ENCODE peak calls at places on chromosomes 11 and 22, in five cellular contexts. One of them, this sample, is unnamed.

GRCh38 chr11:19453893-19454292 is 213.1 kb upstream of the E2F8 start:
- DNase-seq in heart right ventricle: no peak
- DNase-seq in lower lobe of right lung: no peak
- DNase-seq in GM06990: no peak
- DNase-seq in epithelial cell of esophagus: peak
- DNase-seq in this sample: no peak

GRCh38 chr11:112019066-112019465 is 6.1 kb upstream of the DLAT start:
- DNase-seq in heart right ventricle: no peak
- DNase-seq in lower lobe of right lung: no peak
- DNase-seq in GM06990: no peak
- DNase-seq in epithelial cell of esophagus: no peak
- DNase-seq in this sample: no peak

GRCh38 chr11:11313426-11313825 is 39.6 kb downstream of the CSNK2A3 start:
- DNase-seq in heart right ventricle: no peak
- DNase-seq in lower lobe of right lung: peak
- DNase-seq in GM06990: no peak
- DNase-seq in epithelial cell of esophagus: peak
- DNase-seq in this sample: no peak

GRCh38 chr11:44096360-44097188 is 1.1 kb downstream of the EXT2 start:
- DNase-seq in heart right ventricle: no peak
- DNase-seq in lower lobe of right lung: no peak
- DNase-seq in GM06990: no peak
- DNase-seq in epithelial cell of esophagus: peak
- DNase-seq in this sample: no peak

GRCh38 chr22:47260551-47260950 is 498.1 kb downstream of the TBC1D22A start:
- DNase-seq in heart right ventricle: no peak
- DNase-seq in lower lobe of right lung: no peak
- DNase-seq in GM06990: no peak
- DNase-seq in epithelial cell of esophagus: no peak
- DNase-seq in this sample: no peak

GRCh38 chr22:29136715-29137700 is 64.2 kb downstream of the KREMEN1 start:
- DNase-seq in heart right ventricle: no peak
- DNase-seq in lower lobe of right lung: no peak
- DNase-seq in GM06990: no peak
- DNase-seq in epithelial cell of esophagus: no peak
- DNase-seq in this sample: no peak

GRCh38 chr11:25737071-25737675 is 594.8 kb upstream of the ANO3 start:
- DNase-seq in heart right ventricle: no peak
- DNase-seq in lower lobe of right lung: no peak
- DNase-seq in GM06990: no peak
- DNase-seq in epithelial cell of esophagus: no peak
- DNase-seq in this sample: no peak

GRCh38 chr11:95917188-95918036 is 6.5 kb downstream of the MTMR2 start:
- DNase-seq in heart right ventricle: peak
- DNase-seq in lower lobe of right lung: no peak
- DNase-seq in GM06990: no peak
- DNase-seq in epithelial cell of esophagus: peak
- DNase-seq in this sample: no peak

GRCh38 chr11:8810331-8811301 is 100.4 kb upstream of the AKIP1 start:
- DNase-seq in heart right ventricle: peak
- DNase-seq in lower lobe of right lung: peak
- DNase-seq in GM06990: peak
- DNase-seq in epithelial cell of esophagus: peak
- DNase-seq in this sample: peak

GRCh38 chr11:94767701-94768601 is at the start of gene AMOTL1:
- DNase-seq in heart right ventricle: peak
- DNase-seq in lower lobe of right lung: peak
- DNase-seq in GM06990: peak
- DNase-seq in epithelial cell of esophagus: peak
- DNase-seq in this sample: peak

GRCh38 chr11:62540804-62541671 is 5.6 kb downstream of the AHNAK start:
- DNase-seq in heart right ventricle: peak
- DNase-seq in lower lobe of right lung: no peak
- DNase-seq in GM06990: peak
- DNase-seq in epithelial cell of esophagus: no peak
- DNase-seq in this sample: no peak

GRCh38 chr11:95877288-95877687 is 46.6 kb downstream of the MTMR2 start:
- DNase-seq in heart right ventricle: no peak
- DNase-seq in lower lobe of right lung: no peak
- DNase-seq in GM06990: no peak
- DNase-seq in epithelial cell of esophagus: peak
- DNase-seq in this sample: no peak

GRCh38 chr11:62921201-62921572 is at the start of gene CHRM1:
- DNase-seq in heart right ventricle: no peak
- DNase-seq in lower lobe of right lung: no peak
- DNase-seq in GM06990: no peak
- DNase-seq in epithelial cell of esophagus: no peak
- DNase-seq in this sample: no peak

GRCh38 chr11:79694368-79694767 is 253.5 kb upstream of the TENM4 start:
- DNase-seq in heart right ventricle: no peak
- DNase-seq in lower lobe of right lung: no peak
- DNase-seq in GM06990: no peak
- DNase-seq in epithelial cell of esophagus: peak
- DNase-seq in this sample: no peak

GRCh38 chr11:128235446-128235845 is 351.9 kb downstream of the ETS1 start:
- DNase-seq in heart right ventricle: no peak
- DNase-seq in lower lobe of right lung: no peak
- DNase-seq in GM06990: no peak
- DNase-seq in epithelial cell of esophagus: no peak
- DNase-seq in this sample: no peak

GRCh38 chr11:30128269-30128932 is 102.4 kb upstream of the FSHB start:
- DNase-seq in heart right ventricle: peak
- DNase-seq in lower lobe of right lung: no peak
- DNase-seq in GM06990: no peak
- DNase-seq in epithelial cell of esophagus: peak
- DNase-seq in this sample: peak

GRCh38 chr11:20671856-20672546 is 2.6 kb downstream of the NELL1 start:
- DNase-seq in heart right ventricle: no peak
- DNase-seq in lower lobe of right lung: no peak
- DNase-seq in GM06990: no peak
- DNase-seq in epithelial cell of esophagus: peak
- DNase-seq in this sample: no peak

GRCh38 chr11:47858169-47858543 is 10.0 kb upstream of the NUP160 start:
- DNase-seq in heart right ventricle: no peak
- DNase-seq in lower lobe of right lung: no peak
- DNase-seq in GM06990: no peak
- DNase-seq in epithelial cell of esophagus: peak
- DNase-seq in this sample: no peak

GRCh38 chr11:65425105-65425970 is 2.7 kb downstream of the NEAT1 start:
- DNase-seq in heart right ventricle: peak
- DNase-seq in lower lobe of right lung: peak
- DNase-seq in GM06990: peak
- DNase-seq in epithelial cell of esophagus: peak
- DNase-seq in this sample: no peak

GRCh38 chr11:58880166-58880565 is 35.7 kb upstream of the GLYATL2 start:
- DNase-seq in heart right ventricle: no peak
- DNase-seq in lower lobe of right lung: no peak
- DNase-seq in GM06990: no peak
- DNase-seq in epithelial cell of esophagus: no peak
- DNase-seq in this sample: no peak

GRCh38 chr22:20420157-20420842 is 17.3 kb downstream of the SCARF2 start:
- DNase-seq in heart right ventricle: no peak
- DNase-seq in lower lobe of right lung: peak
- DNase-seq in GM06990: no peak
- DNase-seq in epithelial cell of esophagus: no peak
- DNase-seq in this sample: no peak

GRCh38 chr22:44569516-44569915 is 71.5 kb upstream of the RTL6 start:
- DNase-seq in heart right ventricle: no peak
- DNase-seq in lower lobe of right lung: peak
- DNase-seq in GM06990: no peak
- DNase-seq in epithelial cell of esophagus: no peak
- DNase-seq in this sample: no peak

GRCh38 chr11:69295079-69295994 is 1.4 kb downstream of the MYEOV start:
- DNase-seq in heart right ventricle: no peak
- DNase-seq in lower lobe of right lung: peak
- DNase-seq in GM06990: no peak
- DNase-seq in epithelial cell of esophagus: no peak
- DNase-seq in this sample: no peak

GRCh38 chr11:20621679-20622078 is 22.3 kb downstream of the SLC6A5 start:
- DNase-seq in heart right ventricle: no peak
- DNase-seq in lower lobe of right lung: no peak
- DNase-seq in GM06990: no peak
- DNase-seq in epithelial cell of esophagus: no peak
- DNase-seq in this sample: no peak

DNA sequence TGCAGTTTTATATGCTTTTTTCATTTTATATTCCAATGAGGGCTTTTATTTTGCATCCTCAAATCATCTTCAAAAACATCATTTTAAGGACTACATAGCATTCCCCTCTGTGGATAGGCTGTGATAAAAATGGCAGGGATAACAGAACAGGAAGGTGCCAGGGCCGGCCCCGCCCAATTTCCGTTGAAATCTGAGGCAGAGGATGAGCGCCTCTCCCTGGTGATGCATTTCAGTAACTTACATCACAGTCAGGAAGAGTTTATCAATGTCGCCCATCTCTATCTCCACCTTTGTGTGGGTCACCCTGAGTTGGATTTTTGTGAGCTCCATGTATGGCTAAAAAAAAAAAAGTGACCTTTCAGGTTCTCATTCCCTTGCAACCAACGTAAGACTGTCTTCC is 201.6 kb downstream of the DSCAML1 start:
- DNase-seq in heart right ventricle: no peak
- DNase-seq in lower lobe of right lung: no peak
- DNase-seq in GM06990: no peak
- DNase-seq in epithelial cell of esophagus: no peak
- DNase-seq in this sample: no peak
- TF ChIP-seq CTCF in heart right ventricle: no peak
- TF ChIP-seq CTCF in lower lobe of right lung: no peak
- TF ChIP-seq CTCF in GM06990: no peak
- TF ChIP-seq CTCF in epithelial cell of esophagus: no peak
- TF ChIP-seq CTCF in this sample: no peak

GRCh38 chr22:32799516-32799915 is 2.0 kb upstream of the TIMP3 start:
- DNase-seq in heart right ventricle: no peak
- DNase-seq in lower lobe of right lung: no peak
- DNase-seq in GM06990: no peak
- DNase-seq in epithelial cell of esophagus: no peak
- DNase-seq in this sample: no peak

GRCh38 chr22:32795214-32795596 is 6.3 kb upstream of the TIMP3 start:
- DNase-seq in heart right ventricle: no peak
- DNase-seq in lower lobe of right lung: no peak
- DNase-seq in GM06990: no peak
- DNase-seq in epithelial cell of esophagus: no peak
- DNase-seq in this sample: no peak

GRCh38 chr22:32800158-32800557 is 1.3 kb upstream of the TIMP3 start:
- DNase-seq in heart right ventricle: no peak
- DNase-seq in lower lobe of right lung: no peak
- DNase-seq in GM06990: no peak
- DNase-seq in epithelial cell of esophagus: no peak
- DNase-seq in this sample: no peak

GRCh38 chr22:32794449-32795213 is 6.9 kb upstream of the TIMP3 start:
- DNase-seq in heart right ventricle: no peak
- DNase-seq in lower lobe of right lung: no peak
- DNase-seq in GM06990: no peak
- DNase-seq in epithelial cell of esophagus: no peak
- DNase-seq in this sample: no peak

GRCh38 chr22:32796865-32797573 is 4.5 kb upstream of the TIMP3 start:
- DNase-seq in heart right ventricle: peak
- DNase-seq in lower lobe of right lung: peak
- DNase-seq in GM06990: peak
- DNase-seq in epithelial cell of esophagus: peak
- DNase-seq in this sample: peak
- TF ChIP-seq CTCF in heart right ventricle: peak
- TF ChIP-seq CTCF in lower lobe of right lung: peak
- TF ChIP-seq CTCF in GM06990: peak
- TF ChIP-seq CTCF in epithelial cell of esophagus: peak
- TF ChIP-seq CTCF in this sample: peak

DNA sequence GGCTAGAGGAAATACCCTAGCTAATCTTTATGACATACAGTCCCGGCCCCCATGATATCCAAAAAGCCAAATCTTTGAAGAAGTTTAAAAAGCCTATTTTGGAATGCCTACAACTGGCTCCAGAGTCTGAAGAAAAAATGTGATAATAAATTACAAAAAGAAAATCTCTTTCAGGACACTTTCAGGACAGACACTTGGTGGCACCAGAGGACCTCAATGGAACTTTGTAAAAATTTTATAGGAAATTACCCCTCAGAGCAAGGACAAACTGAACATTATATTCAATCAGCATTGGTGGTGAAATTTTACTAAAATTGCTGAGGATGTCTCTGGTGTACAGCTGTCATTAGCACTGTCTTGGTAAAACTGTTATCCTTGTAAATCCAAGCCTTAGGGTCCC is 81.0 kb downstream of the CCDC73 start:
- DNase-seq in heart right ventricle: no peak
- DNase-seq in lower lobe of right lung: no peak
- DNase-seq in GM06990: no peak
- DNase-seq in epithelial cell of esophagus: peak
- DNase-seq in this sample: no peak
- TF ChIP-seq CTCF in heart right ventricle: no peak
- TF ChIP-seq CTCF in lower lobe of right lung: peak
- TF ChIP-seq CTCF in GM06990: peak
- TF ChIP-seq CTCF in epithelial cell of esophagus: peak
- TF ChIP-seq CTCF in this sample: peak

GRCh38 chr11:78417175-78417887 is at the start of gene GAB2:
- DNase-seq in heart right ventricle: no peak
- DNase-seq in lower lobe of right lung: peak
- DNase-seq in GM06990: no peak
- DNase-seq in epithelial cell of esophagus: peak
- DNase-seq in this sample: no peak

GRCh38 chr11:78416285-78417174 is 1.1 kb downstream of the GAB2 start:
- DNase-seq in heart right ventricle: peak
- DNase-seq in lower lobe of right lung: peak
- DNase-seq in GM06990: peak
- DNase-seq in epithelial cell of esophagus: peak
- DNase-seq in this sample: peak

GRCh38 chr11:78418584-78419211 is 1.1 kb upstream of the GAB2 start:
- DNase-seq in heart right ventricle: no peak
- DNase-seq in lower lobe of right lung: no peak
- DNase-seq in GM06990: no peak
- DNase-seq in epithelial cell of esophagus: no peak
- DNase-seq in this sample: no peak

GRCh38 chr11:78419327-78419726 is 1.7 kb upstream of the GAB2 start:
- DNase-seq in heart right ventricle: peak
- DNase-seq in lower lobe of right lung: peak
- DNase-seq in GM06990: no peak
- DNase-seq in epithelial cell of esophagus: peak
- DNase-seq in this sample: no peak

DNA sequence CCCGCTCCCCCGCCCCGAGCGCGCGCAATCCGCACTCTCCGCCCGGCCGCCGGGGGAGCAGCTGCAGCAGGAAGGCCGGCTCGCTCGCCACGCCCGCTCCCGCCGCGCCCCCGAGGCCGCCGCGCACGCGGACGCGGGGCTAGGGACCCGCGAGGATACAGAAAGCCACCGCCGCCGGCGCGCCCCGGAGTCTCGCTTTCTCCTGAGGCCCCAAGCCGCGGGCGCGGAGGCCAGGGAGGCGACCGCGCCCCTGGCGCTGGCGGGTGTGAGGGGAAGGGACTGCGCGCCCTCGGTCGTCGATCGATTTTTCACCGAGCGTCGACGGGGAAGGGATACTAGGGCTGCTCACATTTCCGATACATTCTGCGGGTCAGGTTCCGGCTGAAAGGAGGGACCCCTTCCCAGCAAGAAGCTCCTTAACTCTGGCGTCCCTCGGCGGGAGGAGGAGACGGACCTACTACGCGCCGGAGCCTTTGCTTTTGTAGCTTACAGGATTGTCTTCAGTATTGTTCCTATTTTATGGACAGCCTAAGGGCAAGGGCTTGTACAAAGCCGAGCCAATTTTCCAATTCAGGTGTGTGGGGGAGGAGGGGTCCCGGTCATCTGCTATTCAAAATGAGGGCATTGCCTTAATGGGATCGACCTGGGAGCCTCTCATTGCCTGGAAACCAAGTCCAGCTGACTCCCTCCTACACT is 416 bp upstream of the GAB2 start:
- DNase-seq in heart right ventricle: peak
- DNase-seq in lower lobe of right lung: peak
- DNase-seq in GM06990: peak
- DNase-seq in epithelial cell of esophagus: peak
- DNase-seq in this sample: peak
- TF ChIP-seq CTCF in heart right ventricle: no peak
- TF ChIP-seq CTCF in lower lobe of right lung: peak
- TF ChIP-seq CTCF in GM06990: no peak
- TF ChIP-seq CTCF in epithelial cell of esophagus: no peak
- TF ChIP-seq CTCF in this sample: no peak